ENCODE peak calls at places on chromosomes 1 and 21, in six cellular contexts. O is fibroblast of lung, J is IMR-90, N is tibial nerve, E is kidney, U is ovary. B is an unnamed sample.

GRCh38 chr1:69700770-69701169 is 133.0 kb downstream of the LRRC7 start:
- DNase-seq in N (no peak), O (peak), U (no peak), J (peak), E (no peak), B (peak)

GRCh38 chr1:152907686-152908601 is at the start of gene IVL:
- DNase-seq in U (no peak), E (no peak), J (no peak), O (peak), N (no peak), B (no peak)

GRCh38 chr1:32372149-32372756 is 9.9 kb downstream of the TSSK3 start:
- DNase-seq in N (no peak), E (no peak), J (no peak), O (no peak), U (no peak), B (no peak)

GRCh38 chr1:114033219-114033706 is 54.0 kb downstream of the OLFML3 start:
- DNase-seq in J (no peak), U (no peak), N (no peak), O (peak), E (no peak), B (no peak)

GRCh38 chr1:65344171-65344570 is 34.8 kb downstream of the DNAJC6 start:
- DNase-seq in J (no peak), O (no peak), E (no peak), U (no peak), N (no peak), B (no peak)

GRCh38 chr1:156060937-156061636 is at the start of gene RAB25:
- DNase-seq in E (peak), U (no peak), N (no peak), J (no peak), O (no peak), B (no peak)

GRCh38 chr1:170586321-170586855 is 54.4 kb downstream of the GORAB start:
- DNase-seq in O (peak), E (no peak), N (peak), J (no peak), U (peak), B (no peak)

GRCh38 chr1:201628490-201628889 is 89.6 kb downstream of the NAV1 start:
- DNase-seq in J (no peak), E (peak), U (no peak), N (no peak), O (no peak), B (no peak)

GRCh38 chr1:111399792-111400610 is 27.5 kb downstream of the OVGP1 start:
- DNase-seq in O (peak), N (peak), J (peak), U (peak), E (no peak), B (peak)

GRCh38 chr1:154019280-154019679 is 28.7 kb downstream of the RPS27 start:
- DNase-seq in N (no peak), J (no peak), E (no peak), O (no peak), U (no peak), B (no peak)

GRCh38 chr21:21052672-21053071 is 54.5 kb downstream of the NCAM2 start:
- DNase-seq in N (no peak), U (no peak), E (no peak), O (no peak), J (no peak), B (no peak)
- H3K27ac ChIP-seq in N (no peak), U (no peak), E (no peak), O (no peak), J (no peak), B (no peak)

GRCh38 chr1:176049582-176049981 is 157.5 kb downstream of the COP1 start:
- DNase-seq in U (no peak), J (no peak), O (no peak), N (no peak), E (no peak), B (no peak)

GRCh38 chr1:176051902-176052518 is 155.1 kb downstream of the COP1 start:
- DNase-seq in J (peak), U (no peak), N (no peak), O (no peak), E (no peak), B (no peak)

GRCh38 chr1:176051402-176051801 is 155.7 kb downstream of the COP1 start:
- DNase-seq in E (no peak), N (no peak), U (no peak), J (no peak), O (no peak), B (no peak)

GRCh38 chr1:176043537-176043936 is 163.5 kb downstream of the COP1 start:
- DNase-seq in O (no peak), E (no peak), U (no peak), J (no peak), N (no peak), B (no peak)

GRCh38 chr1:176046926-176047325 is 160.2 kb downstream of the COP1 start:
- DNase-seq in O (no peak), N (no peak), U (no peak), E (no peak), J (no peak), B (no peak)
- TF ChIP-seq CTCF in O (no peak), N (no peak), U (no peak), E (no peak), J (no peak), B (no peak)

GRCh38 chr1:58778593-58778992 is 5.3 kb downstream of the JUN start:
- DNase-seq in U (no peak), O (peak), N (no peak), E (no peak), J (no peak), B (no peak)

GRCh38 chr1:58781541-58782307 is 2.1 kb downstream of the JUN start:
- DNase-seq in U (peak), O (peak), E (peak), J (peak), N (peak), B (no peak)

GRCh38 chr1:58779059-58779754 is 4.6 kb downstream of the JUN start:
- DNase-seq in O (peak), E (no peak), U (no peak), N (no peak), J (peak), B (no peak)

GRCh38 chr1:58780586-58781452 is 3.0 kb downstream of the JUN start:
- DNase-seq in O (peak), E (no peak), N (peak), U (no peak), J (peak), B (no peak)

GRCh38 chr1:58779837-58780585 is 3.8 kb downstream of the JUN start:
- DNase-seq in J (peak), E (no peak), U (peak), O (peak), N (peak), B (peak)
- H3K4me3 ChIP-seq in J (peak), E (peak), U (peak), O (peak), N (peak), B (peak)

GRCh38 chr1:95002167-95002566 is 70.6 kb downstream of the ALG14 start:
- DNase-seq in N (no peak), O (no peak), J (no peak), E (no peak), U (no peak), B (no peak)
- H3K27ac ChIP-seq in N (peak), O (peak), J (no peak), E (peak), U (peak), B (no peak)

GRCh38 chr1:85692730-85693314 is 15.4 kb downstream of the ZNHIT6 start:
- DNase-seq in U (no peak), E (no peak), J (peak), O (peak), N (no peak), B (peak)
- TF ChIP-seq CTCF in U (no peak), E (peak), J (peak), O (no peak), N (peak), B (peak)

GRCh38 chr1:225776294-225776693 is 1.3 kb upstream of the SRP9 start:
- DNase-seq in E (no peak), J (no peak), U (no peak), N (no peak), O (no peak), B (no peak)
- H3K4me3 ChIP-seq in E (peak), J (no peak), U (no peak), N (no peak), O (no peak), B (no peak)

DNA sequence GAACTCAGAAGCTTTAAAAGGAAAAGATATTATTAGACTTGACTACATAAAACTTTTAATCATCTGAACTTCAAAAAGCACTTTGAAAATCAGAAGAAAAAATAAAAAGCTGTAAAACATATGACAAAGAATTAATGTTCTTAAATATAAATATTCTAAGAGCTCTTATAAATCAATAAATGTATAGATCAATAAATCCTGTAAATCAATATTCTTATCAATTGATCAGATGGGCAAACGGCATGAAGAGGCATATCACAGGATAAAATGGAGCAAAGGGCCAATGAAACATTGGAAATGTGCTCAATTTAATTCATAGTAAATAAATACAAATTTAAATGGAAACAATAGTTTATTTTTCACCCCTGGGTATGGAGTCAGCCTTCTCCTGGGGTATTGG is 66.1 kb upstream of the SMYD2 start:
- DNase-seq in E (no peak), U (no peak), N (no peak), J (no peak), O (no peak), B (no peak)
- H3K27ac ChIP-seq in E (no peak), U (no peak), N (no peak), J (no peak), O (no peak), B (no peak)

B was measured in brain microvascular endothelial cell.